ENCODE peak calls at places on chromosomes 13 and 19, in seven cellular contexts. K is foreskin fibroblast, A is heart right ventricle, W is GM13977, J is PC-9, B is natural killer cell, Z is AG09319. C is an unnamed sample.

GRCh38 chr13:83065136-83065535 is 817.1 kb downstream of the SLITRK1 start:
- DNase-seq in K (peak), A (no peak), W (no peak), J (no peak), B (no peak), Z (peak), C (no peak)

GRCh38 chr13:53250272-53250875 is 221.8 kb downstream of the OLFM4 start:
- DNase-seq in K (peak), A (peak), W (peak), J (peak), B (no peak), Z (peak), C (peak)

GRCh38 chr13:33871207-33872004 is 53.5 kb downstream of the RFC3 start:
- DNase-seq in K (no peak), A (no peak), W (no peak), J (no peak), B (no peak), Z (no peak), C (no peak)

GRCh38 chr13:60716296-60716695 is 319.3 kb downstream of the TDRD3 start:
- DNase-seq in K (no peak), A (no peak), W (no peak), J (no peak), B (no peak), Z (no peak), C (no peak)

GRCh38 chr19:17753976-17754375 is 2.7 kb downstream of the FCHO1 start:
- DNase-seq in K (no peak), A (no peak), W (no peak), J (no peak), B (no peak), Z (no peak), C (no peak)

GRCh38 chr19:989381-990081 is 5.4 kb downstream of the WDR18 start:
- DNase-seq in K (no peak), A (no peak), W (no peak), J (no peak), B (no peak), Z (no peak), C (no peak)

GRCh38 chr13:24116103-24116502 is 44.4 kb upstream of the SPATA13 start:
- DNase-seq in K (no peak), A (no peak), W (no peak), J (no peak), B (no peak), Z (no peak), C (no peak)

GRCh38 chr13:59374720-59375119 is 789.0 kb downstream of the DIAPH3 start:
- DNase-seq in K (no peak), A (no peak), W (no peak), J (no peak), B (no peak), Z (no peak), C (no peak)

GRCh38 chr19:38596057-38596981 is 21.4 kb downstream of the MAP4K1 start:
- DNase-seq in K (peak), A (no peak), W (no peak), J (peak), B (no peak), Z (no peak), C (peak)

GRCh38 chr13:99911965-99912566 is 59.5 kb downstream of the ZIC5 start:
- DNase-seq in K (no peak), A (no peak), W (no peak), J (no peak), B (no peak), Z (no peak), C (no peak)

GRCh38 chr19:15197275-15198005 is 3.4 kb downstream of the NOTCH3 start:
- DNase-seq in K (no peak), A (no peak), W (no peak), J (no peak), B (no peak), Z (no peak), C (no peak)

GRCh38 chr13:73800011-73800410 is 334.2 kb downstream of the KLF12 start:
- DNase-seq in K (no peak), A (no peak), W (no peak), J (no peak), B (no peak), Z (no peak), C (no peak)

GRCh38 chr13:87128006-87128405 is 543.2 kb upstream of the SLITRK5 start:
- DNase-seq in K (no peak), A (peak), W (no peak), J (no peak), B (no peak), Z (peak), C (no peak)

GRCh38 chr19:15108145-15108844 is 1.1 kb downstream of the SYDE1 start:
- DNase-seq in K (peak), A (no peak), W (no peak), J (no peak), B (no peak), Z (no peak), C (no peak)

GRCh38 chr19:17394891-17395415 is 957 bp upstream of the CCDC194 start:
- DNase-seq in K (peak), A (peak), W (peak), J (no peak), B (no peak), Z (no peak), C (peak)

GRCh38 chr19:14686411-14686810 is 3.4 kb upstream of the ZNF333 start:
- DNase-seq in K (peak), A (no peak), W (no peak), J (peak), B (no peak), Z (no peak), C (no peak)

GRCh38 chr19:48938256-48938655 is 4.8 kb downstream of the DHDH start:
- DNase-seq in K (no peak), A (no peak), W (no peak), J (no peak), B (no peak), Z (no peak), C (no peak)

GRCh38 chr13:38735655-38736440 is 49.0 kb downstream of the FREM2 start:
- DNase-seq in K (no peak), A (no peak), W (no peak), J (no peak), B (no peak), Z (no peak), C (no peak)

GRCh38 chr13:28819748-28820098 is 416 bp upstream of the MTUS2 start:
- DNase-seq in K (peak), A (peak), W (peak), J (no peak), B (no peak), Z (no peak), C (peak)

GRCh38 chr13:62556973-62557372 is 1141.3 kb upstream of the PCDH20 start:
- DNase-seq in K (no peak), A (no peak), W (no peak), J (no peak), B (no peak), Z (no peak), C (no peak)

GRCh38 chr13:50668044-50668443 is 175.4 kb downstream of the DLEU7 start:
- DNase-seq in K (no peak), A (no peak), W (no peak), J (no peak), B (no peak), Z (no peak), C (no peak)

GRCh38 chr13:86201477-86201876 is 402.3 kb upstream of the SLITRK6 start:
- DNase-seq in K (no peak), A (no peak), W (no peak), J (no peak), B (no peak), Z (no peak), C (no peak)

GRCh38 chr19:1773173-1773572 is 19.9 kb downstream of the ONECUT3 start:
- DNase-seq in K (peak), A (no peak), W (no peak), J (peak), B (no peak), Z (no peak), C (no peak)

GRCh38 chr13:98482476-98483444 is 94.1 kb downstream of the STK24 start:
- DNase-seq in K (peak), A (peak), W (peak), J (no peak), B (no peak), Z (peak), C (no peak)
- TF ChIP-seq CTCF in K (no peak), A (peak), W (peak), J (no peak), B (no peak), Z (peak), C (no peak)

DNA sequence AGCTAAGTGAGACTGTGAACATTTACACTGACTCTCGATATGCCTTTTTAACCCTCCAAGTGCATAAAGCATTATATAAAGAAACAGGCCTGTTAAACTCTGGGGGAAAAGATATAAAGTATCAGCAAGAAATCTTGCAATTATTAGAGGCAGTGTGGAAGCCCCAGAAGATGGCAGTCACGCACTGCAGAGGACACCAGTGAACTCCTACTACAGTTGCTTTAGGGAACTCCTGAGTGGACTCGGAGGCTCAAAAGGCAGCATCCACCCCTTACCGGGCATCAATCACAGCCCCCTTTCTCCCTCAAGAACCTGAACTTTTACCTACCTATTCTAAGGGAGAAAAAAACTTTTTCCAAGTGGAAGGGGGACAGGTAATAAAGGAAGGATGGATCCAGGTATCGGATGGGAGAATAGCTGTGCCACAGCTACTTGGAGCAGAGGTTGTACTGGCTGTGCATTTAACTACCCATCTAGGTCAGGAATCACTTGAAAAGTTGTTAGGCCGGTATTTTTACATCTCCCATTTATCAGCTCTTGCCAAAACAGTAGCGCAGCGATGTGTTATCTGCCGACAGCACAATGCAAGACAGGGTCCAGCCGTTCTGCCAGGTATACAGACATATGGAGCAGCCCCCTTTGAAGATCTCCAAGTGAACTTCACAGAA is 80.1 kb downstream of the ZNF486 start:
- DNase-seq in K (peak), A (peak), W (no peak), J (no peak), B (no peak), Z (no peak), C (peak)
- TF ChIP-seq CTCF in K (no peak), A (peak), W (peak), J (peak), B (no peak), Z (peak), C (peak)

GRCh38 chr19:5562280-5562679 is 5.5 kb downstream of the TINCR start:
- DNase-seq in K (no peak), A (no peak), W (no peak), J (no peak), B (no peak), Z (no peak), C (no peak)

GRCh38 chr19:5563941-5564612 is 3.7 kb downstream of the TINCR start:
- DNase-seq in K (peak), A (no peak), W (no peak), J (peak), B (no peak), Z (no peak), C (no peak)

GRCh38 chr19:5564930-5565329 is 2.8 kb downstream of the TINCR start:
- DNase-seq in K (no peak), A (no peak), W (no peak), J (no peak), B (no peak), Z (no peak), C (no peak)

GRCh38 chr19:5561559-5561958 is 6.2 kb downstream of the TINCR start:
- DNase-seq in K (no peak), A (no peak), W (no peak), J (no peak), B (no peak), Z (no peak), C (no peak)

GRCh38 chr19:5563008-5563431 is 4.7 kb downstream of the TINCR start:
- DNase-seq in K (no peak), A (no peak), W (no peak), J (no peak), B (no peak), Z (no peak), C (no peak)
- TF ChIP-seq CTCF in K (no peak), A (no peak), W (peak), J (no peak), B (no peak), Z (no peak), C (no peak)

DNA sequence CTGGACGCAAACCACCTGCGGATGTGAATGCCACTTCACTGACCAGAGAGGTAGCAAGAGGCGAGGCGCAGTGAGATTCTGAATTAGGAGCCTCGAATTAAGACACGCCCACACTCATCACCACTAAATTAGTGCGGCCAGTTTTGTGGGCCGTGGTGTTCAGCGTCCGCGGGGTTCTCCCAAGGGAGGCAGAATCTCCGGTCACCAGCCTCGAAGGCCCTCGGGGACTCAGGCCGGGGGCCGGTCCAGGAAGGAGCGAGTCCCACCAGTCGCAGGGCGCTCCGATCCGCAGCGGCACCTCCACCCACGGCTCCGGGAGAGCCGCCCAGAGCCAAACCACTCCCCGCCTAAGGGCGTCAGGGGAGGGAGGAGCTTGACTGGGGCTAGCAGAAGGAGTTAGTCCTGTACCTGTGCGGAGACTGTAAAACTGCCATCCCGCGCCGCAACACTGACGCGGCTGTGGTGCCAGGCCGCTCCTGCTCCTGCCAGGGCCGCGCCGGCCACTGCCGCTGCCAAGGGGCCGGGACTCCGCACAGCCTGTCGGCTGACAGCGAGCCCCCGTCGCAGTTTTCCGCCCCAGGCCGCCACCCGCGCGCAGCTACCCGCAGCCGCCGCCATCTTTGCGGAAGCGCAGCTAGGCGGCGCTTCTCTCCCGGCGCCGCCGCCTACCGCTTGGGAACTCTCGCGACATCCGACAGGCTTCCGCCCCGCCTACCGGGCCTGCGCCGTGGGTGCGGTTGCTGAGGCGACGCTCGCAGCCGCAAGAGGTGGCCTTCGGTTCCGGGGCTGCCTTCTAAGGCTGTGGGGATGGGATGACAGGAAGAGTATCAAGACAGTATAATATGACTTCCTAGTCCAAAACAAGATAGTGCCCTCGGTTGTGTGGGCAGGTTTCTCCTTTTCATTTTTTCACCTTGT is at the start of gene MICU2:
- DNase-seq in K (peak), A (peak), W (peak), J (peak), B (peak), Z (peak), C (peak)
- TF ChIP-seq CTCF in K (no peak), A (peak), W (no peak), J (no peak), B (no peak), Z (no peak), C (no peak)

GRCh38 chr19:9941236-9941635 is 4.9 kb upstream of the OLFM2 start:
- DNase-seq in K (peak), A (no peak), W (no peak), J (no peak), B (no peak), Z (no peak), C (no peak)
- TF ChIP-seq CTCF in K (no peak), A (no peak), W (no peak), J (no peak), B (no peak), Z (no peak), C (no peak)

DNA sequence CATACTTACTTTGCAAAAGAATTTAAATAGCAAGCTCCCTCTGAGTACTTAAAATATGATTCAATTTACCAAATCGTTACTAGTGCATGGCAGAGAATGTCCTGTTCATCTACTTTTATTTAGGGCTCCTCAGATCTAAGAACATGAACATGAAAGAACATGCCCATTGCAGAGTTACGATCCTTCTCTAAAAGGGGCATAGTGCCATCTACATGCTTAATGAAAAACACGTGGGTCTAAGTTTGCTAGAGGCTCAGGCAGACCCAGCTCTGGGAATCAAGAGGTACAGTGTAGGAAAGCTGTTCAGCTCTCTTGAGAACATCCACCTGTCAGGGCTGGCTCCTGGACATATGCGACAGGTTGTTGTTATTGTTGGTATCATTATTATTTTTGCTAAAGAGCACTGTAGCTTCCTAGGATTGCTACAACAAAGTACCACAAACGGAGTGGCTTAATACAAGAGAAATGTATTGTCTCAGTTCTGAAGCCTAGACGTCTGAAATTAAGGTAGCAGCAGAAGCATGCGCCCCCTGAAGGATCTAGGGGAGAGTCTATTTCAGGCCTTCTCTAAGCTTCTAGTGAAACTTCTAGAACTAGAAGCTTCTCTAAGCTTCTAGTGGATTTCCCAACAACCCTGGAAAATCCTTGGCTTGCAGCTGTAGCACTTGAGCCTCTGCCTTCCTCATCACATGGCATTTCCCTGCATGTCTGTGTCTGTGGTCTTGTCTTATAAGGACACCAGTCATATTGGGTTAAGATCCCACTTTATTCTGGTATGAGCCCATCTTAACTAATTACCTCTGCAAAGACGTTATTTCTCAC is 133.9 kb downstream of the DCT start:
- DNase-seq in K (peak), A (no peak), W (no peak), J (no peak), B (no peak), Z (no peak), C (no peak)
- TF ChIP-seq CTCF in K (no peak), A (no peak), W (no peak), J (no peak), B (no peak), Z (no peak), C (no peak)

DNA sequence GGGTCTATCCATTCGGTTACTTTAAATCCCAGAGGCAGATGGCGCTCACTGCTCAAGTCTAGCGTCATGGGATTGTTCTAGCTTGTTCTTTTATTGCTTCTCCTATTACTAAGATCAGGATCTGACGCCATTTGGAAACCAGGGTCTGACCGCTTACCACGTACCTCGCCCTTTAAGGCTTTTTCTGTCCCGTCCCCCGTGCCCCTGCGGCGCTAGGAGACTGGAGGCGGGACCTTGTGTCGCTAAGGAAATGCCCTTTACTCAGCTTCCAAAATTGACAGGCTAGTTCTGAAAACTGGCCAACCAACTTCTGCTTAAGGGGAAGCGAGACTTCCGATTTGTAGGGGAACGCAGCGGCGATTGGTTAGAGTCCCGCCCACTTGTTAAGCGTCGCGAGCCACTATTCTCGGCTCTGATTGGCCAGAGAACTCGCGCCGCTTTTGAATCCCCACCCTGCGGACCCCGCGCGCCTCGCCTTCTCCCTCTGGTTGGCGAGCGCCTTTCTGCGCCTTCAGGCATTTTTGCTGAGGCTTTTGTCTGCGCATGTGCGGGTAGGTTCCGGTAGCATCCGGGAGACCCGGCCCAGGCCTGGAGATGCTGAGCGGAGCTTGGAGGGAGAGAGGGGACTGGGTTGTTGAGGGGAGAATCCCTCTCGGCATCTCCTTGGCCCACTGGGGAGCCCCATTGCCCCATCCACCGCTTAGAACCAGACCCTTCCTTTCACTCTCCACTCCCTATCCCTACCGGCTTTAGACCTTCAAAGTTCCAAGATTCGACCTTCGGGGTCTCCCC is 3.9 kb upstream of the C19orf84 start:
- DNase-seq in K (peak), A (peak), W (peak), J (peak), B (peak), Z (peak), C (peak)
- TF ChIP-seq CTCF in K (peak), A (no peak), W (peak), J (no peak), B (no peak), Z (no peak), C (no peak)

C was measured in nephron progenitor cell.